ENCODE peak calls at places on chromosome 9, in eight cellular contexts. One of them, this sample, is unnamed.
A peak's percentile ranks its signal among the peaks of the same experiment; 100 is the strongest.

GRCh38 chr9:119282476-119283117 is 86.6 kb downstream of the BRINP1 start:
- DNase-seq in NCI-H1105: no peak
- DNase-seq in NCI-H748 treated with DMSO at 0.1 percent for 48 hours: no peak
- DNase-seq in NCI-H1417: no peak
- DNase-seq in fibroblast of mammary gland: no peak
- DNase-seq in fibroblast of the conjunctiva: no peak
- DNase-seq in OCI-LY7: no peak
- DNase-seq in GM12892: no peak
- DNase-seq in this sample: no peak

GRCh38 chr9:128048663-128049062 is 18.5 kb downstream of the NAIF1 start:
- DNase-seq in NCI-H1105: no peak
- DNase-seq in fibroblast of the conjunctiva: no peak
- DNase-seq in NCI-H748 treated with DMSO at 0.1 percent for 48 hours: no peak
- DNase-seq in fibroblast of mammary gland: no peak
- DNase-seq in OCI-LY7: no peak
- DNase-seq in GM12892: no peak
- DNase-seq in NCI-H1417: no peak
- DNase-seq in this sample: peak; percentile 67

GRCh38 chr9:120882935-120883607 is 6.1 kb upstream of the PHF19 start:
- DNase-seq in fibroblast of mammary gland: no peak
- DNase-seq in NCI-H1417: no peak
- DNase-seq in OCI-LY7: no peak
- DNase-seq in GM12892: no peak
- DNase-seq in fibroblast of the conjunctiva: no peak
- DNase-seq in NCI-H1105: no peak
- DNase-seq in NCI-H748 treated with DMSO at 0.1 percent for 48 hours: no peak
- DNase-seq in this sample: no peak

GRCh38 chr9:33659915-33660314 is 135.4 kb upstream of the PRSS3 start:
- DNase-seq in NCI-H748 treated with DMSO at 0.1 percent for 48 hours: no peak
- DNase-seq in fibroblast of the conjunctiva: no peak
- DNase-seq in fibroblast of mammary gland: no peak
- DNase-seq in OCI-LY7: no peak
- DNase-seq in NCI-H1105: no peak
- DNase-seq in GM12892: no peak
- DNase-seq in NCI-H1417: no peak
- DNase-seq in this sample: no peak

GRCh38 chr9:31135567-31135966 is 1248.9 kb upstream of the ACO1 start:
- DNase-seq in fibroblast of the conjunctiva: no peak
- DNase-seq in NCI-H748 treated with DMSO at 0.1 percent for 48 hours: no peak
- DNase-seq in OCI-LY7: no peak
- DNase-seq in NCI-H1105: no peak
- DNase-seq in GM12892: no peak
- DNase-seq in fibroblast of mammary gland: peak; percentile 1
- DNase-seq in NCI-H1417: no peak
- DNase-seq in this sample: no peak

GRCh38 chr9:136014147-136014927 is 53.2 kb upstream of the UBAC1 start:
- DNase-seq in OCI-LY7: no peak
- DNase-seq in NCI-H1105: no peak
- DNase-seq in fibroblast of mammary gland: no peak
- DNase-seq in fibroblast of the conjunctiva: no peak
- DNase-seq in GM12892: peak; percentile 10
- DNase-seq in NCI-H1417: no peak
- DNase-seq in NCI-H748 treated with DMSO at 0.1 percent for 48 hours: no peak
- DNase-seq in this sample: no peak

GRCh38 chr9:123361086-123361730 is 5.2 kb downstream of the CRB2 start:
- DNase-seq in GM12892: no peak
- DNase-seq in NCI-H748 treated with DMSO at 0.1 percent for 48 hours: no peak
- DNase-seq in OCI-LY7: no peak
- DNase-seq in fibroblast of the conjunctiva: no peak
- DNase-seq in NCI-H1105: no peak
- DNase-seq in NCI-H1417: no peak
- DNase-seq in fibroblast of mammary gland: no peak
- DNase-seq in this sample: no peak

GRCh38 chr9:75855509-75855908 is 35.0 kb upstream of the PCSK5 start:
- DNase-seq in OCI-LY7: peak; percentile 46
- DNase-seq in NCI-H1105: no peak
- DNase-seq in fibroblast of the conjunctiva: peak; percentile 14
- DNase-seq in NCI-H1417: peak; percentile 18
- DNase-seq in NCI-H748 treated with DMSO at 0.1 percent for 48 hours: no peak
- DNase-seq in fibroblast of mammary gland: peak; percentile 35
- DNase-seq in GM12892: no peak
- DNase-seq in this sample: peak; percentile 75

GRCh38 chr9:91195372-91196012 is 166.2 kb downstream of the AUH start:
- DNase-seq in NCI-H1105: no peak
- DNase-seq in fibroblast of the conjunctiva: no peak
- DNase-seq in GM12892: no peak
- DNase-seq in NCI-H1417: no peak
- DNase-seq in OCI-LY7: no peak
- DNase-seq in NCI-H748 treated with DMSO at 0.1 percent for 48 hours: no peak
- DNase-seq in fibroblast of mammary gland: peak; percentile 34
- DNase-seq in this sample: no peak

GRCh38 chr9:13665418-13666066 is 386.1 kb upstream of the MPDZ start:
- DNase-seq in fibroblast of mammary gland: peak; percentile 48
- DNase-seq in GM12892: no peak
- DNase-seq in NCI-H1105: no peak
- DNase-seq in OCI-LY7: no peak
- DNase-seq in NCI-H748 treated with DMSO at 0.1 percent for 48 hours: no peak
- DNase-seq in NCI-H1417: no peak
- DNase-seq in fibroblast of the conjunctiva: peak; percentile 37
- DNase-seq in this sample: no peak

GRCh38 chr9:70639853-70640814 is 225.7 kb upstream of the KLF9 start:
- DNase-seq in NCI-H1417: peak; percentile 78
- DNase-seq in fibroblast of mammary gland: peak; percentile 74
- DNase-seq in NCI-H1105: peak; percentile 24
- DNase-seq in GM12892: no peak
- DNase-seq in fibroblast of the conjunctiva: peak; percentile 42
- DNase-seq in NCI-H748 treated with DMSO at 0.1 percent for 48 hours: peak; percentile 54
- DNase-seq in OCI-LY7: peak; percentile 36
- DNase-seq in this sample: peak; percentile 82

GRCh38 chr9:82923410-82924242 is 139.3 kb downstream of the RASEF start:
- DNase-seq in fibroblast of mammary gland: no peak
- DNase-seq in GM12892: no peak
- DNase-seq in NCI-H1417: peak; percentile 99
- DNase-seq in NCI-H1105: peak; percentile 85
- DNase-seq in OCI-LY7: peak; percentile 14
- DNase-seq in NCI-H748 treated with DMSO at 0.1 percent for 48 hours: peak; percentile 91
- DNase-seq in fibroblast of the conjunctiva: no peak
- DNase-seq in this sample: peak; percentile 55

GRCh38 chr9:136881691-136882108 is 4.6 kb upstream of the TRAF2 start:
- DNase-seq in fibroblast of mammary gland: no peak
- DNase-seq in fibroblast of the conjunctiva: no peak
- DNase-seq in NCI-H1417: peak; percentile 62
- DNase-seq in NCI-H1105: no peak
- DNase-seq in NCI-H748 treated with DMSO at 0.1 percent for 48 hours: no peak
- DNase-seq in GM12892: peak; percentile 81
- DNase-seq in OCI-LY7: peak; percentile 27
- DNase-seq in this sample: no peak

GRCh38 chr9:36132081-36132480 is 4.5 kb upstream of the GLIPR2 start:
- DNase-seq in fibroblast of the conjunctiva: peak; percentile 87
- DNase-seq in NCI-H1105: no peak
- DNase-seq in OCI-LY7: no peak
- DNase-seq in fibroblast of mammary gland: peak; percentile 81
- DNase-seq in NCI-H1417: no peak
- DNase-seq in GM12892: no peak
- DNase-seq in NCI-H748 treated with DMSO at 0.1 percent for 48 hours: no peak
- DNase-seq in this sample: no peak

GRCh38 chr9:128072144-128073021 is 4.4 kb downstream of the SLC25A25 start:
- DNase-seq in NCI-H1105: peak; percentile 42
- DNase-seq in NCI-H748 treated with DMSO at 0.1 percent for 48 hours: peak; percentile 77
- DNase-seq in OCI-LY7: peak; percentile 73
- DNase-seq in NCI-H1417: peak; percentile 82
- DNase-seq in fibroblast of mammary gland: peak; percentile 84
- DNase-seq in GM12892: no peak
- DNase-seq in fibroblast of the conjunctiva: peak; percentile 55
- DNase-seq in this sample: peak; percentile 79